ENCODE peak calls at places on chromosomes 11 and 22, in nine cellular contexts. Z, M, Y, F, B, V, Q, D and E are unnamed samples.

GRCh38 chr11:17406082-17406817 is 17.8 kb upstream of the KCNJ11 start:
- DNase-seq in B (no peak), D (no peak), M (no peak), F (peak), Q (no peak), V (no peak), Z (no peak), Y (no peak), E (no peak)

GRCh38 chr11:57711414-57712255 is at the start of gene MED19:
- DNase-seq in M (peak), Z (peak), F (peak), Y (peak), V (peak), D (peak), B (peak), Q (peak), E (no peak)

GRCh38 chr11:126282361-126282741 is 542 bp upstream of the TIRAP start:
- DNase-seq in Q (no peak), V (no peak), F (peak), Y (no peak), D (peak), Z (no peak), B (no peak), M (no peak), E (peak)

GRCh38 chr22:44192098-44192810 is 11.5 kb downstream of the PARVG start:
- DNase-seq in Z (no peak), V (no peak), F (no peak), B (no peak), M (no peak), Y (no peak), Q (no peak), D (peak), E (no peak)

GRCh38 chr11:8262552-8263108 is 1.0 kb downstream of the LMO1 start:
- DNase-seq in B (peak), Z (no peak), Q (no peak), D (peak), V (no peak), F (peak), M (peak), Y (peak), E (no peak)

GRCh38 chr22:48632641-48633246 is 1194.9 kb downstream of the BRD1 start:
- DNase-seq in Y (no peak), B (no peak), D (no peak), Q (no peak), V (no peak), F (no peak), Z (no peak), M (peak), E (no peak)

GRCh38 chr22:37581534-37581933 is 1.6 kb upstream of the LGALS2 start:
- DNase-seq in Z (no peak), B (no peak), M (no peak), Y (no peak), F (peak), D (no peak), V (no peak), Q (no peak), E (no peak)

GRCh38 chr22:17871726-17872458 is 97.6 kb upstream of the BID start:
- DNase-seq in M (no peak), Q (no peak), B (no peak), V (no peak), D (no peak), Y (no peak), Z (no peak), F (no peak), E (no peak)

GRCh38 chr11:134026655-134027343 is 42.1 kb upstream of the JAM3 start:
- DNase-seq in F (peak), Z (no peak), D (no peak), B (no peak), M (no peak), Q (no peak), V (no peak), Y (no peak), E (no peak)

GRCh38 chr11:11857769-11858168 is 16.0 kb downstream of the USP47 start:
- DNase-seq in Y (no peak), Z (peak), Q (no peak), F (no peak), D (no peak), V (no peak), M (no peak), B (no peak), E (no peak)

GRCh38 chr22:35818897-35819296 is 101.2 kb downstream of the APOL5 start:
- DNase-seq in Y (no peak), F (no peak), Q (no peak), V (no peak), Z (no peak), B (no peak), D (no peak), M (no peak), E (no peak)

GRCh38 chr11:79362821-79363220 is 78.0 kb downstream of the TENM4 start:
- DNase-seq in B (no peak), M (no peak), Q (no peak), V (no peak), Z (no peak), F (no peak), Y (no peak), D (no peak), E (no peak)

GRCh38 chr11:13335319-13335718 is 57.7 kb downstream of the BMAL1 start:
- DNase-seq in B (no peak), M (peak), F (no peak), Y (peak), D (peak), Q (peak), Z (peak), V (peak), E (peak)

GRCh38 chr11:127994736-127995135 is 592.6 kb downstream of the ETS1 start:
- DNase-seq in Y (no peak), M (no peak), F (no peak), D (no peak), B (no peak), Q (no peak), Z (no peak), V (no peak), E (no peak)

GRCh38 chr22:47370448-47371262 is 608.2 kb downstream of the TBC1D22A start:
- DNase-seq in B (no peak), V (no peak), Z (no peak), Y (no peak), D (peak), Q (no peak), M (no peak), F (no peak), E (no peak)

GRCh38 chr11:122172352-122173073 is 56.5 kb upstream of the BLID start:
- DNase-seq in Y (no peak), B (no peak), M (no peak), Z (no peak), F (no peak), D (no peak), V (no peak), Q (no peak), E (no peak)

GRCh38 chr11:3893311-3893710 is 37.8 kb downstream of the STIM1 start:
- DNase-seq in Y (no peak), D (no peak), V (no peak), Q (no peak), Z (no peak), B (no peak), F (no peak), M (no peak), E (no peak)

GRCh38 chr11:104191124-104191523 is 27.2 kb upstream of the PDGFD start:
- DNase-seq in B (no peak), V (no peak), Y (no peak), D (no peak), Z (no peak), M (no peak), F (no peak), Q (no peak), E (no peak)

GRCh38 chr11:110948112-110948511 is 235.9 kb upstream of the ARHGAP20 start:
- DNase-seq in Z (no peak), F (no peak), Y (no peak), M (no peak), V (no peak), Q (no peak), D (no peak), B (no peak), E (no peak)

GRCh38 chr22:42041784-42042183 is 28.8 kb downstream of the NAGA start:
- DNase-seq in Y (no peak), B (no peak), Z (no peak), M (no peak), V (no peak), Q (no peak), F (no peak), D (no peak), E (no peak)

GRCh38 chr11:7204778-7205177 is 46.9 kb upstream of the SYT9 start:
- DNase-seq in M (no peak), Y (no peak), Z (no peak), F (no peak), B (no peak), V (no peak), D (no peak), Q (no peak), E (no peak)

GRCh38 chr11:68409748-68410344 is 50.7 kb upstream of the PPP6R3 start:
- DNase-seq in Q (no peak), F (no peak), B (no peak), Z (no peak), D (no peak), Y (no peak), M (no peak), V (no peak), E (no peak)

GRCh38 chr11:77046060-77046501 is 11.9 kb downstream of the B3GNT6 start:
- DNase-seq in Q (peak), F (no peak), V (no peak), Y (peak), D (peak), M (no peak), Z (no peak), B (peak), E (peak)

GRCh38 chr11:125173027-125173426 is 8.5 kb downstream of the PKNOX2 start:
- DNase-seq in V (no peak), Z (no peak), Q (no peak), D (no peak), Y (no peak), F (no peak), B (no peak), M (no peak), E (no peak)

GRCh38 chr11:45918331-45918941 is 759 bp upstream of the PEX16 start:
- DNase-seq in F (peak), B (peak), V (no peak), M (peak), Q (peak), Z (peak), D (peak), Y (peak), E (peak)

GRCh38 chr11:72012897-72013721 is 14.4 kb downstream of the IL18BP start:
- DNase-seq in Y (no peak), V (no peak), Z (no peak), M (no peak), D (peak), Q (no peak), B (no peak), F (peak), E (no peak)